ENCODE peak calls at places on chromosomes 6 and 20, in four cellular contexts. G is T follicular helper cell; S is tibial artery; U is effector CD8-positive, alpha-beta T cell. H is an unnamed sample.

GRCh38 chr6:32539839-32540238 is 9.8 kb upstream of the HLA-DRB5 start:
- DNase-seq in G (no peak), S (no peak), U (no peak), H (no peak)

GRCh38 chr6:2542858-2543218 is 207.9 kb downstream of the MYLK4 start:
- DNase-seq in G (no peak), S (no peak), U (no peak), H (no peak)

GRCh38 chr6:106496791-106497190 is 132.5 kb downstream of the RTN4IP1 start:
- DNase-seq in G (no peak), S (no peak), U (no peak), H (no peak)

GRCh38 chr20:6828794-6829423 is 61.4 kb downstream of the BMP2 start:
- DNase-seq in G (no peak), S (no peak), U (no peak), H (no peak)

GRCh38 chr6:53437557-53438202 is 88.9 kb upstream of the ELOVL5 start:
- DNase-seq in G (no peak), S (no peak), U (no peak), H (no peak)

GRCh38 chr6:170135821-170136471 is 154.9 kb downstream of the DLL1 start:
- DNase-seq in G (no peak), S (peak; percentile 65), U (no peak), H (no peak)

GRCh38 chr6:139973602-139974373 is 599.3 kb upstream of the CITED2 start:
- DNase-seq in G (no peak), S (no peak), U (no peak), H (no peak)

GRCh38 chr6:32973144-32973854 is 4.9 kb downstream of the BRD2 start:
- DNase-seq in G (peak; percentile 58), S (no peak), U (peak; percentile 70), H (peak; percentile 52)

H was measured in T-helper 17 cell.